ENCODE peak calls at places on chromosome 13, in four cellular contexts. Y is neural crest cell, E is tibial artery, F is posterior cingulate gyrus. B is an unnamed sample.

GRCh38 chr13:33276581-33276980 is 9.0 kb downstream of the STARD13 start:
- DNase-seq in E (no peak), F (no peak), Y (no peak), B (no peak)

GRCh38 chr13:26855071-26855470 is 94.5 kb upstream of the GPR12 start:
- DNase-seq in Y (no peak), E (no peak), F (peak), B (no peak)

GRCh38 chr13:36882829-36883390 is 37.1 kb downstream of the SMAD9 start:
- DNase-seq in E (no peak), Y (no peak), F (no peak), B (no peak)

GRCh38 chr13:34750078-34750703 is 191.9 kb upstream of the NBEA start:
- DNase-seq in E (no peak), Y (no peak), F (peak), B (no peak)

GRCh38 chr13:80278706-80279105 is 62.2 kb downstream of the SPRY2 start:
- DNase-seq in Y (no peak), F (no peak), E (no peak), B (no peak)

GRCh38 chr13:112764864-112765561 is 75.2 kb downstream of the ATP11A start:
- DNase-seq in E (no peak), Y (no peak), F (peak), B (no peak)

GRCh38 chr13:79503069-79503468 is 22.1 kb downstream of the NDFIP2 start:
- DNase-seq in Y (no peak), F (no peak), E (no peak), B (no peak)

GRCh38 chr13:38566526-38566925 is 120.4 kb upstream of the FREM2 start:
- DNase-seq in Y (no peak), F (no peak), E (no peak), B (no peak)

GRCh38 chr13:26320766-26321165 is 66.8 kb downstream of the CDK8 start:
- DNase-seq in E (no peak), F (no peak), Y (no peak), B (no peak)

GRCh38 chr13:42650470-42650869 is 76.5 kb downstream of the TNFSF11 start:
- DNase-seq in F (no peak), E (no peak), Y (no peak), B (no peak)

GRCh38 chr13:25584975-25585374 is 213.2 kb downstream of the ATP8A2 start:
- DNase-seq in E (no peak), Y (no peak), F (no peak), B (no peak)

GRCh38 chr13:49549289-49549688 is 36.1 kb downstream of the RCBTB1 start:
- DNase-seq in F (no peak), E (no peak), Y (no peak), B (no peak)

GRCh38 chr13:101298517-101298916 is 117.8 kb downstream of the NALCN start:
- DNase-seq in E (no peak), Y (no peak), F (no peak), B (no peak)

GRCh38 chr13:97976551-97977375 is 23.3 kb downstream of the IPO5 start:
- DNase-seq in F (no peak), Y (no peak), E (no peak), B (no peak)

GRCh38 chr13:97348569-97349100 is 85.3 kb upstream of the RAP2A start:
- DNase-seq in F (no peak), Y (no peak), E (no peak), B (no peak)

GRCh38 chr13:27476943-27477681 is 26.7 kb upstream of the MTIF3 start:
- DNase-seq in E (no peak), F (no peak), Y (no peak), B (peak)

GRCh38 chr13:102724923-102725322 is 30.1 kb upstream of the METTL21C start:
- DNase-seq in E (no peak), Y (no peak), F (no peak), B (no peak)

GRCh38 chr13:25111557-25111956 is 15.6 kb downstream of the PABPC3 start:
- DNase-seq in E (no peak), Y (no peak), F (no peak), B (no peak)

GRCh38 chr13:37418490-37418889 is 180.1 kb downstream of the POSTN start:
- DNase-seq in F (no peak), Y (no peak), E (no peak), B (no peak)